ENCODE peak calls at places on chromosomes 12 and 14, in seven cellular contexts. Y is iPS-NIHi11; E is activated CD4-positive, alpha-beta T cell treated with anti-CD3 and anti-CD28 coated beads, Interleukin-2, amount 10 ng/mL, durations not matched to agents 7 days and 5 days; B is NCI-H345; P is stimulated activated CD4-positive, alpha-beta T cell treated with anti-CD3 and anti-CD28 coated beads, Interleukin-2, amount 100 ng/mL, for 48 hours; Z is fibroblast of lung; D is activated T-cell treated with anti-CD3 and anti-CD28 coated beads, Interleukin-2, amount 50 U/mL, for 72 hours. W is an unnamed sample.
A peak's percentile ranks its signal among the peaks of the same experiment; 100 is the strongest.

GRCh38 chr14:101236496-101237240 is 324.6 kb upstream of the DIO3 start:
- DNase-seq in P (no peak), E (no peak), B (no peak), Z (no peak), D (no peak), Y (no peak), W (no peak)

GRCh38 chr12:6277982-6278438 is 32.5 kb upstream of the PLEKHG6 start:
- DNase-seq in D (peak; percentile 53), Z (no peak), B (no peak), P (peak; percentile 40), E (no peak), Y (no peak), W (no peak)

GRCh38 chr12:76898472-76898871 is 19.7 kb upstream of the CSRP2 start:
- DNase-seq in D (no peak), B (no peak), E (no peak), Z (peak; percentile 23), Y (no peak), P (no peak), W (no peak)

GRCh38 chr12:107394693-107395092 is 290.9 kb upstream of the PWP1 start:
- DNase-seq in B (no peak), E (no peak), Z (no peak), P (no peak), Y (no peak), D (no peak), W (no peak)

GRCh38 chr12:121926874-121927706 is 8.7 kb downstream of the CFAP251 start:
- DNase-seq in B (no peak), D (no peak), Y (no peak), Z (no peak), E (no peak), P (no peak), W (no peak)

GRCh38 chr14:102729268-102729667 is 48.0 kb upstream of the TRAF3 start:
- DNase-seq in E (no peak), Z (no peak), Y (no peak), B (no peak), D (no peak), P (no peak), W (no peak)

GRCh38 chr12:121767525-121768016 is 25.9 kb downstream of the RHOF start:
- DNase-seq in E (no peak), B (no peak), D (no peak), Y (no peak), Z (peak; percentile 88), P (no peak), W (no peak)

GRCh38 chr14:75977544-75977943 is 4.3 kb downstream of the TGFB3 start:
- DNase-seq in B (no peak), Z (no peak), P (no peak), Y (no peak), E (no peak), D (no peak), W (no peak)

GRCh38 chr12:101713059-101713682 is 15.7 kb downstream of the CHPT1 start:
- DNase-seq in D (no peak), Y (no peak), Z (no peak), B (no peak), E (no peak), P (no peak), W (no peak)

GRCh38 chr12:22105542-22105941 is 59.5 kb downstream of the CMAS start:
- DNase-seq in P (no peak), D (no peak), Z (no peak), B (no peak), E (no peak), Y (no peak), W (no peak)

GRCh38 chr12:109085590-109085989 is 7.7 kb downstream of the ALKBH2 start:
- DNase-seq in D (no peak), Y (no peak), Z (no peak), P (no peak), B (no peak), E (no peak), W (no peak)

GRCh38 chr14:69259531-69260245 is at the start of gene GALNT16:
- DNase-seq in Y (peak; percentile 82), E (no peak), Z (peak; percentile 42), D (peak; percentile 8), B (peak; percentile 32), P (no peak), W (peak; percentile 25)

W was measured in NCI-H510A treated with DMSO at 0.1 percent for 48 hours.